ENCODE peak calls at places on chromosomes 16 and 17, in ten cellular contexts. H is prostate gland, Z is A549, G is tibial nerve, P is right lobe of liver, J is HCT116, Q is ovary, R is stomach, D is IMR-90, V is adrenal gland. N is an unnamed sample. For H3K4me1, the result is how much of the 10 kb centered on the place peaks cover.

GRCh38 chr17:76272541-76273434 is 7.6 kb downstream of the UBALD2 start:
- DNase-seq in D (no peak), G (no peak), J (no peak), P (no peak), V (no peak), Q (no peak), R (no peak), Z (no peak), H (no peak), N (peak)

GRCh38 chr17:17344507-17345293 is 41.5 kb downstream of the NT5M start:
- DNase-seq in V (no peak), J (no peak), Z (no peak), Q (no peak), P (peak), H (no peak), R (peak), G (no peak), D (no peak), N (no peak)

GRCh38 chr17:66841328-66841727 is 6.4 kb downstream of the CACNG5 start:
- DNase-seq in G (no peak), Z (no peak), H (no peak), V (no peak), P (no peak), R (no peak), J (no peak), D (no peak), Q (no peak), N (no peak)

GRCh38 chr17:75246404-75246803 is 15.0 kb downstream of the GGA3 start:
- DNase-seq in R (no peak), V (no peak), Q (no peak), P (no peak), H (no peak), Z (no peak), G (no peak), J (no peak), D (no peak), N (no peak)

GRCh38 chr16:67241008-67241900 is 6.0 kb downstream of the FHOD1 start:
- DNase-seq in H (peak), P (peak), V (peak), G (no peak), R (peak), Z (peak), Q (peak), J (no peak), D (peak), N (peak)

GRCh38 chr17:74987909-74988711 is 678 bp downstream of the CDR2L start:
- DNase-seq in R (peak), G (peak), P (peak), Z (peak), Q (peak), V (peak), D (peak), H (peak), J (no peak), N (peak)

GRCh38 chr17:77437747-77438146 is 297.0 kb downstream of the SEC14L1 start:
- DNase-seq in D (no peak), P (no peak), V (no peak), Z (no peak), R (no peak), G (no peak), J (no peak), Q (no peak), H (no peak), N (no peak)

GRCh38 chr16:84223456-84223855 is 16.4 kb downstream of the KCNG4 start:
- DNase-seq in Z (no peak), G (no peak), Q (no peak), V (no peak), D (peak), J (no peak), R (no peak), P (no peak), H (no peak), N (no peak)

GRCh38 chr17:83136156-83136555 is 56.7 kb downstream of the METRNL start:
- DNase-seq in V (no peak), P (no peak), Q (no peak), G (no peak), R (no peak), J (no peak), Z (no peak), H (no peak), D (no peak), N (no peak)

GRCh38 chr16:82195917-82196494 is 26.0 kb upstream of the MPHOSPH6 start:
- DNase-seq in D (no peak), Z (no peak), R (no peak), V (no peak), Q (no peak), P (no peak), G (no peak), J (no peak), H (no peak), N (no peak)

GRCh38 chr16:66270333-66270927 is 96.1 kb upstream of the CDH5 start:
- DNase-seq in R (peak), Q (peak), J (peak), H (peak), D (peak), Z (peak), G (peak), P (peak), V (peak), N (peak)

GRCh38 chr17:59830846-59831486 is 61.8 kb downstream of the TUBD1 start:
- DNase-seq in Z (peak), R (no peak), V (no peak), G (no peak), D (no peak), Q (no peak), J (no peak), H (no peak), P (no peak), N (no peak)

GRCh38 chr16:57736419-57737281 is 1.1 kb downstream of the KATNB1 start:
- DNase-seq in Z (peak), R (peak), J (no peak), D (peak), P (no peak), V (peak), Q (no peak), G (peak), H (no peak), N (no peak)
- TF ChIP-seq POLR2A in Z (no peak), R (no peak), J (no peak), D (no peak), P (no peak), V (no peak), Q (no peak), G (no peak), H (no peak), N (no peak)

GRCh38 chr17:48612854-48613691 is 2.0 kb downstream of the HOXB8 start:
- DNase-seq in R (no peak), Q (no peak), V (peak), D (peak), G (no peak), Z (peak), J (no peak), P (no peak), H (no peak), N (no peak)

GRCh38 chr17:48615212-48615962 is at the start of gene HOXB8:
- DNase-seq in H (no peak), D (no peak), Q (no peak), R (no peak), G (no peak), P (no peak), J (no peak), Z (no peak), V (no peak), N (no peak)

GRCh38 chr17:48614904-48615211 is 234 bp downstream of the HOXB8 start:
- DNase-seq in D (no peak), R (no peak), G (no peak), V (no peak), H (no peak), P (no peak), Z (peak), Q (no peak), J (no peak), N (no peak)

GRCh38 chr17:48612456-48612853 is 1.6 kb upstream of the HOXB7 start:
- DNase-seq in P (no peak), J (no peak), V (no peak), H (no peak), Z (peak), Q (no peak), D (peak), R (no peak), G (no peak), N (no peak)

DNA sequence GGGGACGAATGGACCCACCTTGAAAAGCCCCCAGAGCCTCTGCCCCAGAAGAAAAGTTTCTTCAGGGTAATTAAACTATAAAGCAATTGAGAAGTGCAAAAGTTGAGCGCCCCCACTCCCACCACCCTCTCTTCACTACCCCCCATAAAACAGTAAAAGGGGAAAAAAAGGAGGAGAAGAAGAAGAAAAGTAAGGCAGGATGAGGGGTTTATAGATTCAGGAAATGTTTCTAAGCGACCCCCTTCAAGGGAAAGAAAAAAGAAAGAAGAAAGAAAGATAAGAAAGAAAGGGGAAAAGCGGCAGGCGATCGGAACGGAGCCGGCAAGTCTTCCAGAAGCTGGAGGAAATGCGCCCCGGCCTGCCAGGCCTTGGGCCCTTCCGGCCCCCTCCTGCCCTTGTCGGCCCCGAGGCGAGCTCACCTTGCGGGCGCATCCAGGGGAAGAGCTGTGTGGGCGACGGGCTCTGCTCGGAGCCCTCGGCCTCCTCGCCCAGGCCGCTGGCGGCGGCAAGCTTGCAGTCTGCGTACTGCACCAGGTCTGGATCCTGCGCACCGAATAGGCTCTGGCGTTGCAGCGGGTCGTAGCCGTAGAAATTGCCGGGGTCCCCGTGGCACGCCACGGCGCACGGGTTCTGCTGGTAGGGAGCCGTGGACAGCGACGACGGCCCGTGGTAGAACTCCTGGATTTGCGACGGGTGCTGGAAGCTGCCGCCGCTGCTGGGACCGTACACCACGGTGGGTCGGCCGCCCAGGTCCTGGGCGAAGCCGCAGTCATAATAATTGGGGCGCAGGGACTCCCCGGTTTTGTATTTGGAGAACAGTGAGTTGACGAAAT is 1.0 kb downstream of the HOXB8 start:
- DNase-seq in Q (no peak), D (peak), H (no peak), Z (peak), R (no peak), P (no peak), G (no peak), J (no peak), V (no peak), N (no peak)
- H3K4me1 ChIP-seq in Q (under half), D (under half), H (under half), Z (under half), R (half or more), P (under half), G (under half), J (under half), V (under half), N (under half)

DNA sequence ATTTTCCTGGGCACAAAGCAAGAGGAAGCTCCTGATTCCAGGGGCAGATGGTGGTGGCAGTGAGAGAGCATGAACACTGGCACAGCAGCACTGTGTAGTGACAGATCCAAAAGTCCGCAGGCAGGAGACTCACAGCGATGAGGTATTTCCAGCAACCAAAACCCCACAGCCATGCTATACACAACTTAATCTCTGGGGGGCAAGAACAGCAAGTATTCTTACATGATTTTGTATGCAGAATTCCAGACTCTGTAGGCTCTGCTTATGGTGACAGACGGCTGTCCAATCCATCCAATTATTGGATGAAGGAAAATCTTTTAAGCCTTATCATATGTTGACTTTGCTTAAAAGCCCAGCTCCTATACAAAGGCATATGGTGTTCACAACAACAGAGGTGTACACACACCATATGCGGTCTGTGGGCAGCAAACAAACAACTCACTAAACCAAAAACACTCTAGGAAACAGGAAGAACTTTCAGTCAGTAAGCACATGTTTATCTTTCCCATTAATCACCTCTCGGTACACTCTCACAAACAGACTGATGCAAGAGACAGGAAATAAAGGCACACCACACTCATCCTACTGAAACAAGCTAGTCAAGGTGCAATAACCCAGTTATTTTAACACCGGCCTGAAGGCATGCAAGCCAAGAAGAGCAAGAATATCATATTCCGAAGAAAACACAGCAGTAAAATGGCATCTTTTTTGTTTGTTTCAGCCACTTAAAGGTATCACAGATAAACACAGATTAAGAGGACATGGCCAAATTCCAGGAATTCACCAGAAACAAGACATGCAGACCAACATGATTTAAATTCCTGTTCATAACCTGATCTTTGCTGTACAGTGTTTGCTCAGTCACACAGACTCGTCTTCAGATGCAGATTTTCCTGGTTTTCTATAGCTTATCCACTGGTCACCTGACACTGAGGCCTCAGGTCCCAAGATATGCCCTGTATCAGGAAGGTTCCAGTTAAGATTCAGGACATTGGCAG is 47.8 kb downstream of the ERN1 start:
- DNase-seq in V (no peak), P (no peak), G (no peak), H (peak), Q (no peak), J (peak), Z (peak), D (peak), R (no peak), N (no peak)
- TF ChIP-seq CTCF in V (peak), P (no peak), G (no peak), H (no peak), Q (no peak), J (no peak), Z (no peak), D (no peak), R (no peak), N (no peak)

GRCh38 chr16:12543700-12544476 is 259.8 kb downstream of the CPPED1 start:
- DNase-seq in G (no peak), V (no peak), J (no peak), H (no peak), Q (no peak), R (no peak), D (no peak), P (no peak), Z (no peak), N (no peak)

GRCh38 chr16:12545792-12546342 is 257.8 kb downstream of the CPPED1 start:
- DNase-seq in V (no peak), R (no peak), Z (no peak), J (no peak), Q (no peak), P (no peak), D (no peak), G (no peak), H (no peak), N (no peak)

GRCh38 chr16:12544477-12545291 is 259.0 kb downstream of the CPPED1 start:
- DNase-seq in V (no peak), G (no peak), H (no peak), Z (no peak), R (no peak), D (no peak), Q (no peak), J (no peak), P (no peak), N (no peak)

GRCh38 chr16:12546918-12547607 is 256.6 kb downstream of the CPPED1 start:
- DNase-seq in V (no peak), J (no peak), H (no peak), R (no peak), Z (no peak), Q (no peak), P (no peak), D (peak), G (no peak), N (no peak)

GRCh38 chr16:12545292-12545610 is 258.4 kb downstream of the CPPED1 start:
- DNase-seq in D (no peak), Q (no peak), Z (no peak), V (no peak), R (no peak), G (no peak), J (no peak), P (no peak), H (no peak), N (no peak)
- TF ChIP-seq POLR2A in D (no peak), Q (no peak), Z (no peak), V (no peak), R (no peak), G (no peak), J (no peak), P (no peak), H (no peak), N (no peak)

GRCh38 chr17:58339775-58340622 is 11.4 kb upstream of the TSPOAP1 start:
- DNase-seq in H (no peak), V (no peak), R (no peak), Z (no peak), G (no peak), P (no peak), J (no peak), Q (no peak), D (no peak), N (no peak)

GRCh38 chr17:58340623-58340876 is 11.5 kb downstream of the SUPT4H1 start:
- DNase-seq in J (no peak), Z (no peak), G (no peak), R (no peak), V (no peak), Q (no peak), D (no peak), H (no peak), P (no peak), N (no peak)

GRCh38 chr17:58337600-58338453 is 9.2 kb upstream of the TSPOAP1 start:
- DNase-seq in Q (no peak), J (no peak), D (peak), Z (no peak), V (peak), P (peak), G (peak), H (peak), R (peak), N (peak)

GRCh38 chr17:58338454-58338841 is 9.9 kb upstream of the TSPOAP1 start:
- DNase-seq in Z (no peak), Q (no peak), V (no peak), G (no peak), P (no peak), R (no peak), H (no peak), J (no peak), D (no peak), N (no peak)

DNA sequence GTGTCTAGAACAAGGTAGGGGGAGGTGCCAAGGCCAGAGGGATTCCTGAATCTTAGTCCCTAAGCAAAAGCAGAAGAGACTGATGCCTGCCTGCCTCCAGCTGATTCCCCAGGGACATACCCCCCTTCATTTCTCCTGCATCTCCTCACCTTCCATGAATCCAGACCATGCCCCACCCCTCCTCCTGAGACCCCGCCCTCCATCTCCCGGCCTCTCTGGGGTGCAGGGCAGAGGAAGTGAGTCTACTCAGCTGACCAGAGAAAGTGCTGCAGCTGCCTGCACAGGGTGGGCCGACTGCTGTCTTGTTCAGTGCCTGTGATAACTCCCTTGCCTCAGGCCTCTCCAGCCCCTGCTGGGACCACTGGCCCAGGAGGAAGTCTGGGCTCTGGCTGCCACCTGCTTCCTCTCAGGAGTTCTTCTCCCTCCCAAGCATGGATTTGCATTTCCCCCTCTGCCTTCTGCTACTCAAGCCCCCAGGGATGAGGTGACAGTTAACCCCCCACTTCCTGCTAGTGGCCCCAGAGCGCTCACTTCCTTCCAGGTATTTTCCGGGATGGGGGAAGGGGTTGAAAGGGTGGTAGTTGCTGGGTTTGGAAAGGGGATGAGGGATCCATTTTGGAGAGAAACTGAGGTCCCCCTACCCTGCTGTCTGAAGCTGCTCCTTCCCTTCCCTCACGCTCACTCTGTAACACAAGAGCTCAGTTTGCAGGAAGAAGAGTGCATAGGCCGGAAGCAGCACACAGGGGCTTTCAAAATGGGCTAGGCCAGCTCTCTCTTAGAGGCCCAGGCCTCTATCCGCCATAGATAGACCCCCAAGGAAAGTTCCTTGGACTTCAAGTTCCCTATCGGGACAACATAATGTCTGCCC is 10.5 kb upstream of the TSPOAP1 start:
- DNase-seq in J (no peak), G (no peak), V (peak), R (no peak), P (peak), Z (no peak), Q (no peak), D (peak), H (no peak), N (no peak)
- H3K4me1 ChIP-seq in J (under half), G (under half), V (under half), R (under half), P (under half), Z (under half), Q (under half), D (under half), H (under half), N (under half)

DNA sequence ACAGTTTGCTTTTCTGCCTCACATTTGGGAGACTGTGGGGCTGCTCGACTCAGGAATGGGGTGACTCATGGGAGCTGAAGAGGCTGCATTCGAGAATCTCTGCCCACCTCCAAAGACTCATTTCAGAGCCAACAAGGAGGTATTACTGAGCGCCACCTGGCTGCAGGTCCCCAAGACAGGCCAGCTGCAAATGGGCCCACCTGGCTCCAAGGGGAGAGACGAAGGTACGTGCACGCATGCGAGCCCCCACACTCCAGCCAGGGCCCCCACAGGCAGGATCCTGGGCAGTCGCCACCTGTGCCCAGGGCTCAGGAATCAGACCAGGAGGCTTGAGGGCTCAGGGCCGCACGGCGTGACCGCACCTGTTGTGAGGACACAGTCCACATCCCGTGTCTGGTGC is 6.0 kb downstream of the HAGHL start:
- DNase-seq in H (no peak), P (no peak), J (no peak), D (peak), G (no peak), V (peak), Z (peak), R (no peak), Q (no peak), N (no peak)
- TF ChIP-seq CTCF in H (no peak), P (no peak), J (no peak), D (no peak), G (no peak), V (no peak), Z (no peak), R (no peak), Q (no peak), N (no peak)

N was measured in body of pancreas.